ENCODE peak calls at places on chromosomes 5 and 9, in ten cellular contexts. Q, A, F, S, U, J, C, H, K and T are unnamed samples.

GRCh38 chr5:56838409-56839039 is 23.2 kb downstream of the MAP3K1 start:
- DNase-seq in H (no peak), K (no peak), A (no peak), C (peak; percentile 42), Q (no peak), U (no peak), J (no peak), S (peak; percentile 33), F (no peak), T (no peak)

GRCh38 chr5:122154491-122154890 is 25.1 kb downstream of the ZNF474 start:
- DNase-seq in F (no peak), C (no peak), K (no peak), U (no peak), J (no peak), H (no peak), A (no peak), Q (no peak), S (no peak), T (no peak)

GRCh38 chr5:57434227-57434640 is 48.4 kb downstream of the ACTBL2 start:
- DNase-seq in Q (no peak), U (no peak), J (no peak), C (no peak), F (no peak), H (no peak), A (no peak), K (no peak), S (no peak), T (no peak)

GRCh38 chr5:128436825-128437224 is 101.2 kb downstream of the FBN2 start:
- DNase-seq in K (no peak), F (no peak), C (no peak), U (no peak), Q (no peak), H (no peak), S (peak; percentile 9), J (no peak), A (no peak), T (no peak)

GRCh38 chr9:98994226-98995058 is 50.7 kb downstream of the COL15A1 start:
- DNase-seq in A (no peak), F (no peak), U (no peak), S (no peak), C (no peak), J (no peak), Q (no peak), H (no peak), K (no peak), T (no peak)

GRCh38 chr9:17349816-17350215 is 215.0 kb downstream of the CNTLN start:
- DNase-seq in S (no peak), F (no peak), A (no peak), K (no peak), J (no peak), Q (no peak), H (no peak), U (no peak), C (no peak), T (no peak)

GRCh38 chr9:12933957-12934356 is 159.1 kb downstream of the LURAP1L start:
- DNase-seq in K (no peak), S (no peak), F (no peak), C (no peak), U (no peak), J (no peak), H (peak; percentile 5), Q (no peak), A (no peak), T (no peak)

GRCh38 chr5:123422433-123423277 is 548 bp downstream of the CEP120 start:
- DNase-seq in Q (no peak), J (no peak), F (no peak), S (peak; percentile 6), C (no peak), K (no peak), U (no peak), H (no peak), A (peak; percentile 32), T (no peak)

GRCh38 chr9:19782005-19782404 is 6.8 kb downstream of the SLC24A2 start:
- DNase-seq in C (no peak), J (no peak), K (no peak), S (no peak), H (no peak), F (no peak), A (no peak), Q (no peak), U (no peak), T (no peak)

GRCh38 chr5:67095346-67095871 is 101.2 kb downstream of the CD180 start:
- DNase-seq in K (peak; percentile 85), S (peak; percentile 93), U (peak; percentile 90), F (no peak), C (no peak), Q (no peak), J (peak; percentile 72), H (no peak), A (peak; percentile 63), T (no peak)

GRCh38 chr9:136025481-136025880 is 64.3 kb upstream of the UBAC1 start:
- DNase-seq in H (no peak), F (no peak), U (no peak), J (no peak), A (no peak), K (no peak), S (no peak), C (no peak), Q (no peak), T (no peak)

GRCh38 chr5:10856646-10857332 is 95.8 kb upstream of the DAP start:
- DNase-seq in S (peak; percentile 71), K (no peak), Q (peak; percentile 65), C (no peak), A (peak; percentile 42), F (peak; percentile 67), H (peak; percentile 70), U (no peak), J (peak; percentile 16), T (peak; percentile 39)

GRCh38 chr9:100601216-100601615 is 23.3 kb downstream of the CAVIN4 start:
- DNase-seq in U (no peak), Q (peak; percentile 32), H (no peak), F (peak; percentile 52), J (peak; percentile 49), K (no peak), S (peak; percentile 69), A (peak; percentile 40), C (no peak), T (no peak)

GRCh38 chr5:177497297-177498012 is at the start of gene PDLIM7:
- DNase-seq in F (peak; percentile 98), Q (peak; percentile 97), A (peak; percentile 98), U (peak; percentile 99), J (peak; percentile 97), H (peak; percentile 98), C (peak; percentile 77), S (peak; percentile 94), K (peak; percentile 96), T (peak; percentile 99)

GRCh38 chr5:54761213-54761701 is 224.1 kb downstream of the ESM1 start:
- DNase-seq in C (no peak), J (no peak), Q (no peak), K (no peak), S (no peak), U (peak; percentile 79), A (no peak), H (no peak), F (no peak), T (no peak)

GRCh38 chr5:73826301-73826700 is 200.3 kb downstream of the ARHGEF28 start:
- DNase-seq in A (no peak), F (no peak), K (no peak), J (no peak), Q (no peak), H (no peak), U (no peak), C (no peak), S (no peak), T (no peak)

GRCh38 chr5:81081461-81081835 is 121.3 kb downstream of the RASGRF2 start:
- DNase-seq in J (no peak), H (no peak), C (no peak), K (no peak), Q (no peak), A (no peak), F (no peak), U (no peak), S (no peak), T (no peak)
- TF ChIP-seq EP300 in J (no peak), H (no peak), C (no peak), K (no peak), Q (no peak), A (no peak), F (no peak), U (no peak), S (no peak), T (no peak)

DNA sequence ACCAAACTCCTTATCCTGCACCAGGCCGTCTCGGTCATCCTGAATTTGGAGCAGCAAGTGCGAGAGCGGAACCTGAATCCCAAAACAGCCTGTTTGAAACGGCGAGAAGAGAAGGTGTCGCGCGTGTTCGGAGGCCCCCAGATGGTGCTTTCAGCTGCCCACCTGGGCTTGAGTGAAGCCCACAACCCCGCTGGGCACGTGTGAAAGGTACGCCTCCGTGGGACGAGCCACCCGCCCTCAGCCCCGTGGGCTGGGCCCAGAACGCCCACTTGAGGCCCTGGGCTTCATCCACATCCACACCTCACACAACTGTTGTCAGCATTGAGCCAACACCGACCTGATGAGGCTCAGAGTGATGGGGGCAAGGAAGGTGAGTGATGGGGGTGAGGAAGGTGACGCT is 72.8 kb downstream of the INSL6 start:
- DNase-seq in S (no peak), A (no peak), U (no peak), K (no peak), F (peak; percentile 25), Q (no peak), H (no peak), C (no peak), J (no peak), T (no peak)
- TF ChIP-seq POLR2AphosphoS5 in S (no peak), A (no peak), U (no peak), K (no peak), F (no peak), Q (no peak), H (no peak), C (no peak), J (no peak), T (no peak)

GRCh38 chr9:88528356-88528755 is 6.6 kb upstream of the NXNL2 start:
- DNase-seq in S (no peak), U (no peak), F (no peak), J (no peak), K (no peak), A (no peak), C (no peak), H (no peak), Q (no peak), T (no peak)
- H3K4me1 ChIP-seq in S (peaks cover 38% of the 10 kb centered on the region), U (no peaks in the 10 kb centered on the region), F (no peaks in the 10 kb centered on the region), J (no peaks in the 10 kb centered on the region), K (peaks cover 8% of the 10 kb centered on the region), A (no peaks in the 10 kb centered on the region), C (no peaks in the 10 kb centered on the region), H (no peaks in the 10 kb centered on the region), Q (no peaks in the 10 kb centered on the region), T (no peaks in the 10 kb centered on the region)

DNA sequence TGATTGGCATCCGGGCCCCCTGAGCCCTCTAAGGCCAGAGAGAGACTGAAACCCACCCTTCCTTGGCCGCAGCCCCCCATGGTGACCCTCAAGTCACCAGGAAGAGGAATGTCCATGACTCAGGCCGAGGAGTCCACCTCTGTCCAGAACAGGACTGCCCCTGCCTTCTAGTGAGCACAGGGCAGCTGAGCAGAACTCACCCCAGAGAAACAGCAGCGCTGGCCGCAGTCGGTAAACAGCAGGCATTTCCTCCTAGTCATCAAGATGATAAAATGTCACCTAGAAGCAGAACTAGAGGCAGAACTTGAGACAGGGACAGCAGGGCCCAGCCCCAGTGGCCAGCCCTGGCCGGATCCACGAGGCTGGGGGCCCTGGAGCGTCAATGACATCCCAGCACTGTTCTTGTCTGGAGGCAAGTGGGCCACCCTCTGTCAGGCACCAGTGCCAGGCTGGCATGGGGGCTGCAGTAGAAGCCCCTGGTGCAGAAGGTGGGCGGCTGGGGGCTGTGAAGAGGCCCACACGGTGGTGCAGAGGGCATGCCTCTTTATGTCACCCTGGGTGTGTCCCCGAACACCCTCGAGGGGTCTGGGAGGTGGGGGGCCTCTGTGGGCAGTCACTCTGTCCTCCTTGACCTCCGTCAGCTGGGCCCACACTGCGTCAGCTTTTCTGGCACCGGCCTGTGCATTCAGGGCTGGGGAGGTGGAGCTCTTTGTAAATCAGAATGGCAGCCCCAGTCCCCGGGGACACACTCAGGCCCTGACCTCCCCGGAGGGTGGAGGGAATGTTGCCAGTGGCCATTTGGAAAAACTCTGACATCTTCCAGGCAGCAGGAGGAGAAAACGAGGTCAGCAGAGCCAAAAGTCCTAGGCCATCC is 83.0 kb downstream of the NTNG2 start:
- DNase-seq in C (no peak), K (peak; percentile 80), S (no peak), A (peak; percentile 51), Q (no peak), H (no peak), J (no peak), F (no peak), U (no peak), T (no peak)
- TF ChIP-seq EP300 in C (no peak), K (no peak), S (no peak), A (no peak), Q (no peak), H (no peak), J (no peak), F (no peak), U (no peak), T (no peak)